ENCODE peak calls at places on chromosomes 1 and 21, in four cellular contexts. One of them, this sample, is unnamed.

GRCh38 chr1:38712046-38712445 is 147.5 kb downstream of the RRAGC start:
- DNase-seq in GM12878: no peak
- DNase-seq in H1: no peak
- DNase-seq in HepG2: no peak
- DNase-seq in this sample: no peak

GRCh38 chr1:163071381-163072255 is 2.5 kb downstream of the RGS4 start:
- DNase-seq in H1: peak; percentile 3
- DNase-seq in GM12878: no peak
- DNase-seq in HepG2: peak; percentile 30
- DNase-seq in this sample: peak; percentile 57

GRCh38 chr1:155184351-155184811 is 10.7 kb downstream of the TRIM46 start:
- DNase-seq in H1: no peak
- DNase-seq in HepG2: no peak
- DNase-seq in GM12878: no peak
- DNase-seq in this sample: no peak

GRCh38 chr1:100458925-100459814 is 78.8 kb upstream of the GPR88 start:
- DNase-seq in HepG2: peak; percentile 66
- DNase-seq in H1: no peak
- DNase-seq in GM12878: peak; percentile 55
- DNase-seq in this sample: peak; percentile 65

GRCh38 chr1:38000529-38001453 is 4.5 kb downstream of the FHL3 start:
- DNase-seq in GM12878: no peak
- DNase-seq in HepG2: peak; percentile 56
- DNase-seq in H1: no peak
- DNase-seq in this sample: peak; percentile 92

GRCh38 chr1:95723346-95723745 is 489.3 kb downstream of the RWDD3 start:
- DNase-seq in GM12878: no peak
- DNase-seq in H1: no peak
- DNase-seq in HepG2: no peak
- DNase-seq in this sample: no peak

GRCh38 chr1:175376194-175376593 is 183.6 kb upstream of the KIAA0040 start:
- DNase-seq in GM12878: no peak
- DNase-seq in HepG2: peak; percentile 2
- DNase-seq in H1: no peak
- DNase-seq in this sample: no peak

GRCh38 chr21:33428669-33429068 is 25.5 kb downstream of the IFNGR2 start:
- DNase-seq in GM12878: no peak
- DNase-seq in H1: no peak
- DNase-seq in HepG2: no peak
- DNase-seq in this sample: no peak

GRCh38 chr1:7420098-7420445 is 351.0 kb upstream of the VAMP3 start:
- DNase-seq in GM12878: no peak
- DNase-seq in HepG2: no peak
- DNase-seq in H1: no peak
- DNase-seq in this sample: no peak

GRCh38 chr1:91790296-91790851 is 95.6 kb downstream of the TGFBR3 start:
- DNase-seq in GM12878: no peak
- DNase-seq in H1: no peak
- DNase-seq in HepG2: no peak
- DNase-seq in this sample: no peak

GRCh38 chr1:119136401-119136800 is 4.1 kb downstream of the WARS2 start:
- DNase-seq in GM12878: no peak
- DNase-seq in H1: no peak
- DNase-seq in HepG2: no peak
- DNase-seq in this sample: no peak

GRCh38 chr1:92916899-92917298 is 44.4 kb downstream of the DIPK1A start:
- DNase-seq in HepG2: no peak
- DNase-seq in GM12878: no peak
- DNase-seq in H1: no peak
- DNase-seq in this sample: no peak

GRCh38 chr1:159936284-159936904 is 9.0 kb downstream of the IGSF9 start:
- DNase-seq in GM12878: no peak
- DNase-seq in HepG2: peak; percentile 30
- DNase-seq in H1: no peak
- DNase-seq in this sample: peak; percentile 80

GRCh38 chr1:32201011-32201855 is 838 bp downstream of the CCDC28B start:
- DNase-seq in GM12878: peak; percentile 50
- DNase-seq in H1: no peak
- DNase-seq in HepG2: no peak
- DNase-seq in this sample: no peak

GRCh38 chr1:221397606-221398005 is 344.3 kb downstream of the DUSP10 start:
- DNase-seq in H1: no peak
- DNase-seq in GM12878: no peak
- DNase-seq in HepG2: no peak
- DNase-seq in this sample: no peak

GRCh38 chr1:2609271-2610035 is 22.9 kb downstream of the PRXL2B start:
- DNase-seq in H1: no peak
- DNase-seq in GM12878: no peak
- DNase-seq in HepG2: no peak
- DNase-seq in this sample: no peak
- TF ChIP-seq YY1 in H1: no peak
- TF ChIP-seq YY1 in GM12878: no peak
- TF ChIP-seq YY1 in HepG2: no peak
- TF ChIP-seq YY1 in this sample: no peak

DNA sequence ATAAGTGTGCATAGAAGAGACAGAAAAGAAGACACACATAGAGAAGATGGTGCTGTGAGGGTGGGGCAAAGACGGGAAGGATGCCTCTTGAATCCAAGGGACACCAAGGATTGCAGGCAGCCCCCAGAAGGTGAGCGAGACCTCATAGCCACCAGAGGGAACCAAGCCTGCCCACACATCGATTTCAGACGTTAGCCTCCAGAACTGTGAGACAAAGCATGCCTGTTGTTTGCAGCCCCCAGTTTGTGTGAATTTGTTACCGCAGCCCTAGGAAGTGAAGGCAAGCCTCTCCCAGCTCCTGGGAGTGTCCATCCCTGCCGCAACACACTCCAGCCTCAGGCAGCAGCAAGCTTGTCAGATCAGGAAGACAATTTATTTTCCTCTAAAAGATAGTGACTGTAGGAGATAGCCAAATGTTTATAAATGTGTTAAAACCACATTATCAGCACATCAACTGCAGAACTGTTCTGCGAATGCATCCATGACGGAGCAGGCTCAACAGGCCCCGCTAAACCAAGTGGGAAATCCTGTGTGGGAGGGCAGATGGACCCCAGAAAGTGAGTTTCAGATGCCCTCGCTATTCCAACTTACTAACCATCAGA is 543.3 kb downstream of the MATN1 start:
- DNase-seq in GM12878: no peak
- DNase-seq in H1: no peak
- DNase-seq in HepG2: no peak
- DNase-seq in this sample: no peak
- TF ChIP-seq SUZ12 in GM12878: no peak
- TF ChIP-seq SUZ12 in H1: no peak
- TF ChIP-seq SUZ12 in HepG2: no peak
- TF ChIP-seq SUZ12 in this sample: no peak

DNA sequence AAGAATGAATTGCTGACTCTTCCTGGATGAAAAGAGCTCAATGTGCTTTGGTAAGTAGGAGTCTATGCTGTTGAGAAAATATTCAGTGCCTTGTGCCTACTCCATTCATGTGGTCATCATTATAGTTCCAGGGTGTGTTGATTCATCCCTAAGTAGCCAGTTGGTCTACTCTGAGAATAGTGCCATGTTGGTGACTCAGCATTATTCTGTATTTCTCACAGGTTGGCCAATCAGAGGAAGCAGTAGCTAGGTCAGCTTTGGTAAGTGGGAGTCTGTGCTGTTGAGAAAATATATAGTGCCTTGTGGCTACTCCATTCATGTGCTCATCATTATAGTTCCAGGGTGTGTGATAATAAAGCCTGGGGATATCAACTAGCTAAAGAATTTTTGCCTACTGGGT is 397.3 kb downstream of the AGBL4 start:
- DNase-seq in HepG2: no peak
- DNase-seq in H1: no peak
- DNase-seq in GM12878: no peak
- DNase-seq in this sample: no peak
- TF ChIP-seq ZNF274 in HepG2: no peak
- TF ChIP-seq ZNF274 in H1: no peak
- TF ChIP-seq ZNF274 in GM12878: no peak
- TF ChIP-seq ZNF274 in this sample: no peak

DNA sequence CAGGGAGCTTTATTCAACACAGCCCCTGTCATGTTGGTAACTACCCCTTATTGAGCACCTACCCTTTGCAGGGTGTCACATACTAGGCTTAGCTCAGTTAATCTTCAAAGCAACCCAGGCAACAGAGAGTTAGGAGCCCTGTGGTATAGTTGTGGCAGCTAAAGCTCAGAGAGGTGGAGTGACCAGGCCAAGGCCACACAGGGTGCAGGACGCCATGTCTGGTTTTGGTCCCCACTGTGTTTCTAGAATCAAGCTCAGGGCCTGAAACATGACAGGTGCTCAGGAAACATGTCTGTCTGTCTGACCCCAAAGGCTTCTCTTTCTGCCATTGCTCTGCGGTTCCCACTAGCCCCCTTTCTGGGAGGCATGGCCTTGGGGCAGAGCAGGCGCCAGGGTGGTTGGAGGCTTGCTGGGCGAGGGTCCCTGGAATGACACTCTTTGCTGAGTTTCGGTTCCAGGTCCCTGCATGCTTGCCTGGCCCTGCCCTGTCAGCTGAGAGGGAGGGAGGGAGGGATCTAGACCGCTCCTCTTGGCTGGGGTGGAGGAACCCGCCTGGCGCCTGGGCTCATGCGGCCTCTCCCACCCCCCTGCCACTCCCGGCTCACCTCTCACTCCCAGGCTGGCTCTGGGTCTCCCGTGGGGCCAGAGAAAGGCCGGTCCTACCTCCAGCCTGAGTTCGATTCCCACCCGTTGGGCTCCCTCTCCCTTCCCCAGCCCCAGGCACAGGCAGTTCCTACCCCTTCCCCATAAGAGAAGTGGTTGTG is 18.8 kb upstream of the IFNLR1 start:
- DNase-seq in H1: no peak
- DNase-seq in HepG2: no peak
- DNase-seq in GM12878: no peak
- DNase-seq in this sample: no peak
- TF ChIP-seq YY1 in H1: no peak
- TF ChIP-seq YY1 in HepG2: no peak
- TF ChIP-seq YY1 in GM12878: no peak
- TF ChIP-seq YY1 in this sample: no peak

GRCh38 chr1:172588296-172589291 is 55.6 kb downstream of the SUCO start:
- DNase-seq in H1: no peak
- DNase-seq in HepG2: peak; percentile 15
- DNase-seq in GM12878: no peak
- DNase-seq in this sample: no peak
- TF ChIP-seq SUZ12 in H1: no peak
- TF ChIP-seq SUZ12 in HepG2: no peak
- TF ChIP-seq SUZ12 in GM12878: no peak
- TF ChIP-seq SUZ12 in this sample: no peak

DNA sequence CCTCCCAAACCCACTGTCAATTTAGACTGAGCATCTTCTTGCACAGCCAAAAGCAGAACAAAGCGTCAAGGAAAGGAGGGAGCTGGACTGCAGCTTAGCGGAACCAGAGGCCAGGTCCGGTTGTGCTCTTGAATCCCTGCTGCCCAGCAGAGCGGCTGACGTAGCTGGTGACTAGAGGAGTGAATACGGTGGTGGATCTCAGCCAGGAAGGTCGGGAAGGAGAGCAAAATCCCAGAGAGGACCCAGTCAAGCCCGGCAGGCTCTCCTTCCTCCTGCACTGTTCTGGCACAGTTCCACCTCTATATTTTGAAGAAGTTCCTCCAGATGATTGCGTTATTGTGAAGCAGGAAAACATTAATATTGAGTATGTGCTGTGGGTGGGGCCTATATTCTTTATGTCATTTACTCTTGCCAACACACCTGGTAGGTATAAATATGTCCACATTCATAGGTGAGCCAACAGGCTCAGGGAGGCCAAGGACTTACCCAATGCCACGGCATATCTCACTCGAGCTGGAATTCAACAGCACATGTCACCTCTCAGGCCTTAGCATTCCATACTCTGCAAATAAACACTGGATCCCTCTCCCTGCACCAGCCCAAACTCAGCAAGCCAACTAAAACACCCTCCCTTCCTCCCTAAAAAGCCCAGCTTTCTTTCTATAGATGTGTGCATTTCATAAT is 23.6 kb upstream of the ABCB10 start:
- DNase-seq in GM12878: no peak
- DNase-seq in HepG2: peak; percentile 50
- DNase-seq in H1: no peak
- DNase-seq in this sample: no peak
- TF ChIP-seq ZNF274 in GM12878: no peak
- TF ChIP-seq ZNF274 in HepG2: no peak
- TF ChIP-seq ZNF274 in H1: no peak
- TF ChIP-seq ZNF274 in this sample: no peak

DNA sequence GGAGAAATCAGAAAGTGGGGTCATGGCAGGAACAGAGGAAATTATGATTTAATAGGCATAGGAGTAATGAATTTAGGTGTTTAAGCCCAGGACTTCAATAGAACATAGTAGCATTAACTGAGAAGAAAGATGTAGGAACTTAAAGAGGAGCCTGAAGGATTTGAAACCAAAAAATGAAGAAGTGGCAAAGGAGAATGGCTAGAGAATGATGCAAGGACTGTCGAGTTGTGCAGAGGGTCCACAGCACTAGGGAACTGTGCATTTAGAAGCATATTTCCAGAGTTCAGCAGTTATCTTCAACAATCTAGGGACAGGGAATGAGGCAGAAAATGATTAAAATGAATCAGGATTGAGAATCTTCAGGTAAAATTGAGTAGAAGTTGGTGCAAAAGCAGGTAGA is 328.1 kb upstream of the LYPLAL1 start:
- DNase-seq in GM12878: no peak
- DNase-seq in H1: no peak
- DNase-seq in HepG2: no peak
- DNase-seq in this sample: no peak
- TF ChIP-seq YY1 in GM12878: no peak
- TF ChIP-seq YY1 in H1: no peak
- TF ChIP-seq YY1 in HepG2: no peak
- TF ChIP-seq YY1 in this sample: no peak

This sample was measured in NT2/D1.